ENCODE peak calls at places on chromosomes 12 and 14, in five cellular contexts. N is WERI-Rb-1; E is PC-3; P is CD8-positive, alpha-beta T cell; H is pancreas. M is an unnamed sample. For H3K36me3, the result is how much of the 10 kb centered on the place peaks cover.

GRCh38 chr12:111447571-111448265 is 42.0 kb downstream of the SH2B3 start:
- DNase-seq in N (no peak), E (no peak), P (no peak), H (peak), M (no peak)

GRCh38 chr12:90062799-90063198 is 354.2 kb upstream of the ATP2B1 start:
- DNase-seq in N (peak), E (peak), P (no peak), H (no peak), M (no peak)

GRCh38 chr12:94172031-94172430 is 23.7 kb downstream of the PLXNC1 start:
- DNase-seq in N (no peak), E (peak), P (no peak), H (no peak), M (no peak)

GRCh38 chr14:93266127-93266526 is 59.1 kb downstream of the UBR7 start:
- DNase-seq in N (no peak), E (no peak), P (no peak), H (no peak), M (no peak)

GRCh38 chr14:70073924-70074566 is 114.7 kb downstream of the SLC8A3 start:
- DNase-seq in N (peak), E (peak), P (no peak), H (peak), M (no peak)

GRCh38 chr12:9214536-9214935 is 6.3 kb upstream of the PZP start:
- DNase-seq in N (no peak), E (peak), P (no peak), H (no peak), M (no peak)

GRCh38 chr12:1611775-1612174 is 17.3 kb upstream of the WNT5B start:
- DNase-seq in N (no peak), E (no peak), P (no peak), H (no peak), M (peak)

GRCh38 chr14:94681300-94682060 is 69.3 kb downstream of the SERPINA3 start:
- DNase-seq in N (peak), E (peak), P (no peak), H (no peak), M (no peak)

GRCh38 chr14:38255673-38256357 is at the start of gene CLEC14A:
- DNase-seq in N (no peak), E (no peak), P (no peak), H (peak), M (no peak)

GRCh38 chr14:103613517-103613916 is 15.5 kb upstream of the KLC1 start:
- DNase-seq in N (no peak), E (no peak), P (no peak), H (no peak), M (no peak)

GRCh38 chr12:131557310-131557709 is 153.6 kb upstream of the SFSWAP start:
- DNase-seq in N (peak), E (no peak), P (no peak), H (no peak), M (no peak)

GRCh38 chr14:103100281-103101121 is 6.0 kb downstream of the EXOC3L4 start:
- DNase-seq in N (no peak), E (no peak), P (no peak), H (peak), M (no peak)

GRCh38 chr14:99718031-99718810 is 34.1 kb downstream of the CYP46A1 start:
- DNase-seq in N (no peak), E (no peak), P (no peak), H (no peak), M (no peak)

GRCh38 chr12:3697311-3697870 is 55.5 kb downstream of the CRACR2A start:
- DNase-seq in N (no peak), E (no peak), P (no peak), H (no peak), M (no peak)

GRCh38 chr14:100849432-100849831 is 23.5 kb downstream of the MEG3 start:
- DNase-seq in N (no peak), E (peak), P (no peak), H (no peak), M (no peak)

GRCh38 chr12:25995906-25996305 is 37.4 kb downstream of the RASSF8 start:
- DNase-seq in N (no peak), E (no peak), P (no peak), H (no peak), M (no peak)

GRCh38 chr12:65881965-65882413 is 57.7 kb downstream of the HMGA2 start:
- DNase-seq in N (no peak), E (no peak), P (no peak), H (peak), M (no peak)

GRCh38 chr14:76423534-76423933 is 47.6 kb downstream of the ESRRB start:
- DNase-seq in N (no peak), E (no peak), P (no peak), H (no peak), M (no peak)

GRCh38 chr14:103074699-103075341 is 9.2 kb upstream of the LBHD2 start:
- DNase-seq in N (no peak), E (peak), P (no peak), H (peak), M (no peak)

GRCh38 chr14:72366619-72367018 is 434.4 kb downstream of the RGS6 start:
- DNase-seq in N (no peak), E (no peak), P (no peak), H (peak), M (no peak)

GRCh38 chr12:77761286-77761685 is 69.4 kb upstream of the NAV3 start:
- DNase-seq in N (no peak), E (no peak), P (no peak), H (no peak), M (no peak)

GRCh38 chr12:74021937-74022336 is 515.7 kb upstream of the ATXN7L3B start:
- DNase-seq in N (peak), E (peak), P (no peak), H (peak), M (no peak)

GRCh38 chr12:63124778-63125177 is 26.2 kb downstream of the AVPR1A start:
- DNase-seq in N (no peak), E (no peak), P (no peak), H (no peak), M (no peak)

GRCh38 chr14:92867246-92867925 is 55.6 kb upstream of the CHGA start:
- DNase-seq in N (no peak), E (no peak), P (no peak), H (no peak), M (no peak)

GRCh38 chr14:55662757-55663156 is 82.8 kb downstream of the KTN1 start:
- DNase-seq in N (no peak), E (no peak), P (no peak), H (no peak), M (no peak)
- H3K36me3 ChIP-seq in N (under half), E (half or more), P (under half), H (under half), M (under half)

GRCh38 chr12:91972896-91973295 is 172.8 kb downstream of the BTG1 start:
- DNase-seq in N (no peak), E (no peak), P (no peak), H (no peak), M (no peak)
- H3K4me3 ChIP-seq in N (no peak), E (no peak), P (no peak), H (no peak), M (no peak)

GRCh38 chr12:109394891-109395290 is 47.2 kb downstream of the MYO1H start:
- DNase-seq in N (no peak), E (no peak), P (no peak), H (no peak), M (no peak)

GRCh38 chr12:109389146-109389545 is 41.4 kb downstream of the MYO1H start:
- DNase-seq in N (no peak), E (no peak), P (no peak), H (no peak), M (no peak)

GRCh38 chr12:109388167-109388563 is 40.5 kb downstream of the MYO1H start:
- DNase-seq in N (no peak), E (no peak), P (no peak), H (no peak), M (no peak)

GRCh38 chr12:109393437-109394345 is 46.0 kb downstream of the MYO1H start:
- DNase-seq in N (peak), E (peak), P (no peak), H (no peak), M (no peak)
- TF ChIP-seq CTCF in N (peak), E (peak), P (peak), H (peak), M (peak)

DNA sequence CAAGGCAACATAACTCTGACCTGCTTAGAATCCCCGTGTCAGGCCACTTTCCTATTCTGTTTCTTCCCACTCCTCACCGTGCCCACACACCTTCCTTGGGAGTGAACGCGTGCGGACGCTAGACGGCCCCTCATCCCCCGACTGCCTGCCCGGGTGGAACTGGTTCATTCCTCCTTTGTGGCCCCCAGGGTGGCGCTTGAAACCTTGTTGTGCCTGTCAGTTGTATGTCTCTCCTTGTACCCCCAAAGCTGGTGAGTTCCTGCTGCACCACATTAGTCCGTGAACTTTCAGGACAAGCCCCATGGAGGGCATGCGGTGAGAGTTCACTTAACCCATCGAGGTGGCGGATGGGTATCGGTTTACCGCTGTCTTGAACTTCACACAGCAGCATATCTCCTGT is 46.7 kb downstream of the SSH1 start:
- DNase-seq in N (no peak), E (no peak), P (no peak), H (peak), M (no peak)
- H3K36me3 ChIP-seq in N (half or more), E (under half), P (under half), H (under half), M (half or more)

GRCh38 chr14:52735921-52736489 is 6.0 kb downstream of the STYX start:
- DNase-seq in N (no peak), E (no peak), P (no peak), H (no peak), M (no peak)

GRCh38 chr14:52740751-52741150 is 10.8 kb downstream of the STYX start:
- DNase-seq in N (no peak), E (no peak), P (no peak), H (no peak), M (no peak)

GRCh38 chr14:52738409-52738808 is 8.4 kb downstream of the STYX start:
- DNase-seq in N (no peak), E (no peak), P (no peak), H (no peak), M (no peak)

GRCh38 chr14:52741865-52742264 is 11.9 kb downstream of the STYX start:
- DNase-seq in N (no peak), E (no peak), P (no peak), H (no peak), M (no peak)
- H3K4me3 ChIP-seq in N (no peak), E (no peak), P (peak), H (no peak), M (no peak)

GRCh38 chr14:90575336-90575735 is 178.5 kb downstream of the CALM1 start:
- DNase-seq in N (no peak), E (no peak), P (no peak), H (peak), M (no peak)
- TF ChIP-seq CTCF in N (no peak), E (no peak), P (no peak), H (no peak), M (no peak)

GRCh38 chr12:49026678-49027480 is 8.3 kb upstream of the PRKAG1 start:
- DNase-seq in N (no peak), E (no peak), P (no peak), H (no peak), M (no peak)

GRCh38 chr12:49026101-49026500 is 7.5 kb upstream of the PRKAG1 start:
- DNase-seq in N (no peak), E (no peak), P (no peak), H (no peak), M (no peak)

GRCh38 chr12:49024543-49024942 is 6.0 kb upstream of the PRKAG1 start:
- DNase-seq in N (no peak), E (no peak), P (no peak), H (no peak), M (no peak)

GRCh38 chr12:49023812-49024211 is 5.2 kb upstream of the PRKAG1 start:
- DNase-seq in N (no peak), E (no peak), P (no peak), H (no peak), M (no peak)

GRCh38 chr12:49025463-49025862 is 6.9 kb upstream of the PRKAG1 start:
- DNase-seq in N (no peak), E (no peak), P (no peak), H (no peak), M (no peak)
- H3K36me3 ChIP-seq in N (half or more), E (under half), P (half or more), H (under half), M (under half)

GRCh38 chr12:33439587-33440011 is at the start of gene SYT10:
- DNase-seq in N (no peak), E (no peak), P (no peak), H (peak), M (no peak)

GRCh38 chr12:33437598-33437997 is 2.0 kb downstream of the SYT10 start:
- DNase-seq in N (no peak), E (no peak), P (no peak), H (no peak), M (no peak)

GRCh38 chr12:33440477-33440876 is 858 bp upstream of the SYT10 start:
- DNase-seq in N (no peak), E (no peak), P (no peak), H (no peak), M (no peak)

GRCh38 chr12:33438025-33438772 is 1.4 kb downstream of the SYT10 start:
- DNase-seq in N (no peak), E (no peak), P (no peak), H (peak), M (no peak)

DNA sequence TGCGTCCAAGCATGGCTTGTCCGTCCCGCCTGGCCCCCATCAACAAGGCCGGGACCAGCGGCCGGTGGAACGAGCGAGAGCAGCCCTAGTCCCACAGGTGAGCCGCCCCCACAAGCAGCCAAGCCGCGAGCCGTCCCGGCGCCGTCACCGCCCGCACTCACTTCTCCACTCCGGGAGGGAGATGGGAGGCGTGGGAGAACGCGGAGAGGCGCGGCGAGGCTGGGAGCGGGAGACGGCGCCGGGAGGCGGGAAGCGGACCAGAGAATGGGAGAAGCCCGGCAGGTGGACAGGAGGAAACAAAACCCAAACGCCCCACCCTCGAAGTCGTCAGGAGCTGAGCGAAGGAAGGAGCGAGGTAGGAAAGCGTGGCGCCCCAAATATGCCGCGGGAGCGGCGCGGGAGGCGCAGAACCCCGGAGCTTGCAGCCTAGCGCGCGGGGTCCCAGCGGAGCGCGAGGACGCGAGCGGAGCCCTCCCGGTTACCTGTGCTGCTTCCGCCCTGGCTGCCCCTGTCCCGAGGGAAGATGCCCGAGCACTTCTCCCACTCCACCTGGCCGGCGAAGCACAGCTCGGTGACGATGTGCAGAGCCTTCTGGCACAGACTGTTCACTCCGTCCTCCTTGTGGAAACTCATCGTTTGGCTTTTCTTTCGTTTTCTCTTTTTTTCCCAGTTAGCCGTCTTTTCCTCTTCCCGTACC is 581 bp downstream of the SYT10 start:
- DNase-seq in N (no peak), E (no peak), P (no peak), H (peak), M (no peak)
- H3K4me3 ChIP-seq in N (no peak), E (no peak), P (no peak), H (peak), M (peak)

DNA sequence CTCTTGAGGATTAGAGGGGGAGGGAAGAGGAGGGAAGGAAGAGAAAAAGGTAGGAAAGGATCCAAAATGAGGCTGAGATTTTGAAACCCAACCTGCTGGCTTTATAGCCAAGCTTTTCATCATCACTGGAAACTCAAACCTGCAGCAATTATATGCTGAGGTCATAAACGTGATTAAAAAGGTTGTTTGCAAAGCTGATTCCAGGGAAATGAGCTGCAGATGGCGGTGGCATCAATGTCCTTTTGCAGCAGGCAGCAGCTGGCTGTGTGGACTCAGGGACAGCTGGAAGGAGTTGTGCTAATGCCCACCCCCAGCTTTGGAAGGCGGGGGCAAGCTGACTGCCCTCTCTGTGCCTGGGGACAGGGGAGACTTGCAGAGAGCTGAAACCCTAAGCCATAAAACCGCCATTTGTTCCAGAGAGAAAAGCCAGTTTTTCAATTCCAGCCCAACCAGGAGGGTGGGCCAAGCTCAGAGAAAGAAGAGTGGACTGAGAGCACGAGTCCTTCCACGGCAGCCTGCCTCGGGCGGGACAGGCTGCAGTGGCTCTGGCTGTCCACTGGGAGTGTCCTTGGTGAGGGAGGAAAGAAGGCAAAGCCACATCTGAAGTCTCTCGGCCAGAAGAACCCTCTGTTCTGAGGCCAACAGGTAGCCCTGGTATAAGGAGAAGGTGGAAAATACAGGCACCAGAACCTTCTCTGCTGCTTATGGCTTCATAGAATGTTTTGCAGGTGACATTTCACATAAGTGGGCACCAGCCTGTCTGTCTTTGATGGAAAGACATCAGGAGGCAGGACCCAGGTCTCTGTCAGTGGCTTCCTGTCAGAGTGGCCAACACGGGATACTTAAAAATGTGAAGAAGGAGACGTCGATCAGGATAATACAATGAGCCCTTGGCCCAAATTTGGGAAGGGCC is 90.7 kb downstream of the SINHCAF start:
- DNase-seq in N (peak), E (peak), P (no peak), H (peak), M (no peak)
- TF ChIP-seq CTCF in N (peak), E (peak), P (no peak), H (peak), M (peak)

GRCh38 chr14:89165189-89165809 is 251.7 kb downstream of the FOXN3 start:
- DNase-seq in N (no peak), E (no peak), P (no peak), H (no peak), M (no peak)
- H3K36me3 ChIP-seq in N (under half), E (under half), P (under half), H (under half), M (under half)

M was measured in BJ.